ENCODE peak calls at places on chromosomes 1 and 21, in five cellular contexts. One of them, this sample, is unnamed.

GRCh38 chr1:98030483-98030882 is 109.6 kb upstream of the DPYD start:
- DNase-seq in heart left ventricle: no peak
- DNase-seq in PC-9: no peak
- DNase-seq in BJ: no peak
- DNase-seq in endodermal cell: no peak
- DNase-seq in this sample: no peak

GRCh38 chr1:155051777-155052398 is 772 bp downstream of the ADAM15 start:
- DNase-seq in heart left ventricle: peak
- DNase-seq in BJ: no peak
- DNase-seq in PC-9: no peak
- DNase-seq in endodermal cell: peak
- DNase-seq in this sample: no peak

GRCh38 chr1:173917635-173918493 is 737 bp upstream of the SERPINC1 start:
- DNase-seq in PC-9: no peak
- DNase-seq in heart left ventricle: no peak
- DNase-seq in BJ: no peak
- DNase-seq in endodermal cell: no peak
- DNase-seq in this sample: no peak

GRCh38 chr1:93578433-93578830 is 103.2 kb downstream of the BCAR3 start:
- DNase-seq in heart left ventricle: no peak
- DNase-seq in PC-9: no peak
- DNase-seq in endodermal cell: peak
- DNase-seq in BJ: no peak
- DNase-seq in this sample: no peak

GRCh38 chr1:38581396-38581795 is 278.2 kb downstream of the RRAGC start:
- DNase-seq in BJ: no peak
- DNase-seq in endodermal cell: no peak
- DNase-seq in heart left ventricle: no peak
- DNase-seq in PC-9: no peak
- DNase-seq in this sample: no peak

GRCh38 chr1:217525773-217526490 is 105.0 kb downstream of the GPATCH2 start:
- DNase-seq in BJ: no peak
- DNase-seq in heart left ventricle: no peak
- DNase-seq in endodermal cell: no peak
- DNase-seq in PC-9: no peak
- DNase-seq in this sample: no peak

GRCh38 chr1:6785721-6786505 is 659 bp downstream of the CAMTA1 start:
- DNase-seq in heart left ventricle: peak
- DNase-seq in PC-9: no peak
- DNase-seq in endodermal cell: peak
- DNase-seq in BJ: no peak
- DNase-seq in this sample: no peak

GRCh38 chr21:44556879-44557278 is 1.7 kb downstream of the KRTAP10-3 start:
- DNase-seq in BJ: no peak
- DNase-seq in endodermal cell: peak
- DNase-seq in PC-9: no peak
- DNase-seq in heart left ventricle: no peak
- DNase-seq in this sample: no peak

GRCh38 chr21:44455524-44456206 is 355 bp downstream of the LRRC3 start:
- DNase-seq in PC-9: no peak
- DNase-seq in BJ: no peak
- DNase-seq in endodermal cell: peak
- DNase-seq in heart left ventricle: peak
- DNase-seq in this sample: no peak

GRCh38 chr1:182784556-182785171 is 4.9 kb upstream of the NPL start:
- DNase-seq in heart left ventricle: no peak
- DNase-seq in PC-9: peak
- DNase-seq in BJ: no peak
- DNase-seq in endodermal cell: no peak
- DNase-seq in this sample: no peak

DNA sequence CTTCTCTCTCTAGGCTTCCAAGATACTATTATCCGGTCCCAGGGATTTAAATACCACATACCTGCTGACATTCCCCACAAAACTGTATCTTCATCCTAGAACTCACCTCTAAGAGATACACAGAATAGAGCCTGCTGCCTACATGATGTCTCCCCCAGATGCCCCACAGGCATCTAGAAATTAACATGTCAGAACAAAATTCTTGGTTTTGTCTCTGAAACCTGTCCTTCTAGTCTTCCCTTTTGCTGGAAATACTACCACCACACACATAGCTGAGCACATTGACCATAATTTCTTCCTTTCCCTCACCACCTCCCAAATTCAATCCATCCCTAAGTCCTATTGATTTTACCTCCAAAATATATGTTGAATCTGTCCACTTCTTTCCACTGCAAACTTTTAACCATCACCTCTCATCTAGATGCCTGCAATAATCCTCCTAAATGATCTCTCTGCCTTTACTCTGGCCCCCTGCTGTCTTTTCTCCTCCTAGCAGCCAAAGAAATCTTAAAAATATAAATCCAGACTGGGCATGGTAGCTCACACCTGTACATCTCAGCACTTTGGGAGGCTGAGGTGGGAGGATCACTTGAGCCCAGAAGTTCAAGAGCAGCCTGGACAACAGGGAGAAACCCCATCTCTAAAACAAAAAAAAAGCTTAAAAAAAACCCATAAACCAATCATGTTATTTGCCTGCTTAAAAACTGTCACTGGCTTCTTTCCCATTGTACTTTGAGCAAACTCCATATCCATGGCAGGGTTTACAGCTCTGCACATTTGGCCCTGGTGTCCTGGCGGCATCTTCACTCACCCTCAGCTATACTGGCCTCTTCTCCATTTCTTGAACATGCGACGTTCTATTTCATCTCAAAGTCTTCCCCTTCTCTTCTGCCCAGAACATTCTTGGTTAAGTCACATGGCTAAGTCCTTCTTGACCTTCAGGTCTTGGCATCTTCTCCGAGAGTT is 6.2 kb upstream of the FAM76A start:
- DNase-seq in BJ: no peak
- DNase-seq in endodermal cell: no peak
- DNase-seq in heart left ventricle: no peak
- DNase-seq in PC-9: no peak
- DNase-seq in this sample: no peak
- TF ChIP-seq CTCF in BJ: peak
- TF ChIP-seq CTCF in endodermal cell: no peak
- TF ChIP-seq CTCF in heart left ventricle: peak
- TF ChIP-seq CTCF in PC-9: peak
- TF ChIP-seq CTCF in this sample: no peak

GRCh38 chr1:20271498-20272400 is 18.9 kb upstream of the VWA5B1 start:
- DNase-seq in heart left ventricle: no peak
- DNase-seq in PC-9: no peak
- DNase-seq in endodermal cell: no peak
- DNase-seq in BJ: no peak
- DNase-seq in this sample: no peak
- TF ChIP-seq CTCF in heart left ventricle: no peak
- TF ChIP-seq CTCF in PC-9: no peak
- TF ChIP-seq CTCF in endodermal cell: peak
- TF ChIP-seq CTCF in BJ: no peak
- TF ChIP-seq CTCF in this sample: no peak

GRCh38 chr1:57019240-57019805 is 53.5 kb upstream of the C8B start:
- DNase-seq in PC-9: no peak
- DNase-seq in heart left ventricle: no peak
- DNase-seq in endodermal cell: no peak
- DNase-seq in BJ: no peak
- DNase-seq in this sample: no peak

GRCh38 chr1:57026942-57027341 is 61.1 kb upstream of the C8B start:
- DNase-seq in heart left ventricle: no peak
- DNase-seq in PC-9: no peak
- DNase-seq in endodermal cell: no peak
- DNase-seq in BJ: no peak
- DNase-seq in this sample: no peak

DNA sequence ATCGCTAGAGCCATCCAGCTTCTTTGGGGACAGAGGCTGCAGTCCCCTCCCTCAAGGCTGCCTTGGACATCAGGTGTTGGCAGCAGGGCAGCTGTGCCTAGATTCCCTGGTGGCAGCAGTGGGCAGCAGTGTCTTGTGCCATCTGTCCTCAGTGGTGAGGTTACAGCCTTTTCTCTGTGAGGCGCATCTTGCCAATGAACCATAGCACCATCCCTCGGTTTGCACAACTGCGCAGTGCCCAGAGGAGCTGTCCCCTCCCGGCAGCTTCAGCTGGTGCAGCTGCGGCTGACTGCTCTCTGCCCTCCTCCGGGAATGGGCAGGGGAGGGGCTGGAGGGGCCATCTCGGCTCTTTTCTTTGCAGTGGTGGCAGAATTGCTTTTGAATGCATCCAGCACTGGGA is 59.0 kb upstream of the C8B start:
- DNase-seq in heart left ventricle: no peak
- DNase-seq in endodermal cell: no peak
- DNase-seq in PC-9: no peak
- DNase-seq in BJ: no peak
- DNase-seq in this sample: no peak
- TF ChIP-seq CTCF in heart left ventricle: no peak
- TF ChIP-seq CTCF in endodermal cell: no peak
- TF ChIP-seq CTCF in PC-9: no peak
- TF ChIP-seq CTCF in BJ: no peak
- TF ChIP-seq CTCF in this sample: no peak

GRCh38 chr1:233791372-233791703 is 113.1 kb upstream of the SLC35F3 start:
- DNase-seq in endodermal cell: no peak
- DNase-seq in BJ: no peak
- DNase-seq in PC-9: no peak
- DNase-seq in heart left ventricle: no peak
- DNase-seq in this sample: no peak
- TF ChIP-seq CTCF in endodermal cell: no peak
- TF ChIP-seq CTCF in BJ: no peak
- TF ChIP-seq CTCF in PC-9: no peak
- TF ChIP-seq CTCF in heart left ventricle: no peak
- TF ChIP-seq CTCF in this sample: no peak

DNA sequence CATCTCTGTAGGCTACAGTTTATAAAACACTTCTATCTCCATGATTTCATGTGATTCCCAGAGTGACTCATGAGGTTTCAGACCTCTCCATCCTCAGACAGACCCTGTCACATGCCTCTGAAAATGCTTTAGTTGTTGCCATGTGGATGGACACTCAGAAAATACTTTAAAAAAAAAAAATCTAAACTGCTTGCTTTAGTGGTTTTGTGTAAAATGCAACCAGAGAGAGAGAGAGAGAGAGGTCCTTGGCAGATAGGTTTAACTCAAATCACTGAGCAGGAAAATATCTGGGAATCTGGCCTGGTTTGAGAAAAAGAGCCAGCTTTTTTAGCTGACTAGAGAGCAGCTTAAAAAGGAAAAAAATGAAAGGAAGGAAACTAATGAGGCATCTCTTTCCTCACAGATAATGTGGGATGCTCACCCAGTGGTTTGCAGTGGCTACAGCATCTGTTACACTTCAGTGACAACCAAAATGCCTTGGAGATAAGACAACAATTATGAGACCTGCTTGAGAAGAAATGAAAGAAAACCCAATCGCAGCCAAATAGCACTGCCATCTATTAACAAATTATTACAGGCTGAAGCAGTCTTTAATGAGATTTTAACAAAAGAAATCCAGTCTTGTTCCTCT is 54.6 kb upstream of the SYT14 start:
- DNase-seq in PC-9: no peak
- DNase-seq in endodermal cell: no peak
- DNase-seq in heart left ventricle: no peak
- DNase-seq in BJ: peak
- DNase-seq in this sample: no peak
- TF ChIP-seq CTCF in PC-9: no peak
- TF ChIP-seq CTCF in endodermal cell: no peak
- TF ChIP-seq CTCF in heart left ventricle: no peak
- TF ChIP-seq CTCF in BJ: peak
- TF ChIP-seq CTCF in this sample: no peak

GRCh38 chr21:17903029-17903806 is 84.1 kb upstream of the C21orf91 start:
- DNase-seq in BJ: no peak
- DNase-seq in heart left ventricle: no peak
- DNase-seq in PC-9: peak
- DNase-seq in endodermal cell: peak
- DNase-seq in this sample: no peak
- TF ChIP-seq CTCF in BJ: no peak
- TF ChIP-seq CTCF in heart left ventricle: peak
- TF ChIP-seq CTCF in PC-9: peak
- TF ChIP-seq CTCF in endodermal cell: peak
- TF ChIP-seq CTCF in this sample: no peak

GRCh38 chr1:114153051-114153620 is 533 bp downstream of the SYT6 start:
- DNase-seq in endodermal cell: no peak
- DNase-seq in BJ: no peak
- DNase-seq in heart left ventricle: no peak
- DNase-seq in PC-9: no peak
- DNase-seq in this sample: no peak

GRCh38 chr1:114154146-114154962 is 685 bp upstream of the SYT6 start:
- DNase-seq in BJ: no peak
- DNase-seq in PC-9: no peak
- DNase-seq in heart left ventricle: no peak
- DNase-seq in endodermal cell: peak
- DNase-seq in this sample: no peak

GRCh38 chr1:114153621-114154145 is at the start of gene SYT6:
- DNase-seq in endodermal cell: peak
- DNase-seq in PC-9: no peak
- DNase-seq in BJ: no peak
- DNase-seq in heart left ventricle: no peak
- DNase-seq in this sample: no peak

GRCh38 chr1:114150016-114150415 is 3.7 kb downstream of the SYT6 start:
- DNase-seq in PC-9: no peak
- DNase-seq in BJ: no peak
- DNase-seq in heart left ventricle: no peak
- DNase-seq in endodermal cell: no peak
- DNase-seq in this sample: no peak

DNA sequence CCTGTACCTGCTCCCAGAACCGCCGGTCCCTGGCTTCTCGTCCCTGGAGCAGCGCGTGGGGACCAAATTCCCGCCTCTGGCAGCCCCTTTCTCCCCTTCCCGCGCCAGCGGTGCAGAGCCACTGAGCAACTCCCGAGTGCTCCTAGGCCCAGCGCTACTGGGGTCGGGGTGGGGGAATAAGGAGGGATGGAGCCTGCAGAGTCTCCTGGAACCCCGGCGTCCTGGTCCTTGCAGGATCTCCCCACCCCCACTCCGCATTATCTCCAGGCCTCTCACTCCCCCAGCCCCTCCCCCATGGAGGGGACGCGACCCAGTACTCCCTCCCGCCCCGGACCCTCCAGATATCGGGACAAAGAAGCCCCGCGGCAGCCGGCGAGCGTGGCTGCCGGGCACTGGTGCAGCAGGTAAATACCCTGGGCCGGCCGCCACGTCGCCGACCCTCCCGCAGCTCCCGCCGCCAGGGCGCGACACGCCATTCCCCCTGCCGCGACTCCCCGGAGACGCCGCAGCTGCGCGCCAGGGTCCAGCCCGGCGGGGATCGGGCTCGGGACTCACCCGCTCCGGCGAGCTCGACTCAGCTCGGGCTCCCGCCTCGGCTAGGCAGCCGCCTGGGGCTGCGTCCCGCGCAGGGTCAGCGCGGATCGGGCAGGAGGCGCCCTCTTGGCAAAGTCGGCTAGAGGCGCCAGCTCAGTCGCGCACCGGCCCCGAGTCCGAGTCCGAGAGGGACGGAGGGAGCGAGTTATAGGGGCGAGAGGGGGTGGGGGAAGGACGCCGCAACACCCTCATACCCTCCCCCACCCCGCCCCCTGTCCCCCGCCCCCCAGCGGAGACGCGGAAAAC is 1.2 kb downstream of the SYT6 start:
- DNase-seq in heart left ventricle: peak
- DNase-seq in BJ: no peak
- DNase-seq in endodermal cell: peak
- DNase-seq in PC-9: no peak
- DNase-seq in this sample: no peak
- TF ChIP-seq CTCF in heart left ventricle: no peak
- TF ChIP-seq CTCF in BJ: no peak
- TF ChIP-seq CTCF in endodermal cell: peak
- TF ChIP-seq CTCF in PC-9: no peak
- TF ChIP-seq CTCF in this sample: no peak